ENCODE peak calls at places on chromosomes 6 and 20, in four cellular contexts. One of them, this sample, is unnamed.

GRCh38 chr20:25046181-25046641 is 11.7 kb downstream of the ACSS1 start:
- DNase-seq in HFFc6: no peak
- DNase-seq in progenitor cell of endocrine pancreas: no peak
- DNase-seq in AG10803: no peak
- DNase-seq in this sample: no peak

GRCh38 chr20:25005220-25005619 is 12.7 kb upstream of the APMAP start:
- DNase-seq in HFFc6: peak; percentile 33
- DNase-seq in progenitor cell of endocrine pancreas: no peak
- DNase-seq in AG10803: peak; percentile 64
- DNase-seq in this sample: no peak

GRCh38 chr6:155224031-155224451 is 39.8 kb upstream of the CLDN20 start:
- DNase-seq in AG10803: peak; percentile 78
- DNase-seq in progenitor cell of endocrine pancreas: no peak
- DNase-seq in HFFc6: peak; percentile 87
- DNase-seq in this sample: peak; percentile 74

GRCh38 chr20:3222635-3223600 is 13.6 kb downstream of the ITPA start:
- DNase-seq in AG10803: no peak
- DNase-seq in progenitor cell of endocrine pancreas: no peak
- DNase-seq in HFFc6: no peak
- DNase-seq in this sample: no peak

GRCh38 chr6:31541059-31541657 is 645 bp downstream of the DDX39B start:
- DNase-seq in HFFc6: no peak
- DNase-seq in AG10803: peak; percentile 65
- DNase-seq in progenitor cell of endocrine pancreas: no peak
- DNase-seq in this sample: peak; percentile 78

GRCh38 chr20:17304785-17305184 is 77.9 kb downstream of the PCSK2 start:
- DNase-seq in HFFc6: no peak
- DNase-seq in AG10803: no peak
- DNase-seq in progenitor cell of endocrine pancreas: no peak
- DNase-seq in this sample: no peak

GRCh38 chr6:24140572-24140971 is 14.6 kb downstream of the NRSN1 start:
- DNase-seq in HFFc6: no peak
- DNase-seq in progenitor cell of endocrine pancreas: no peak
- DNase-seq in AG10803: no peak
- DNase-seq in this sample: no peak

GRCh38 chr6:131949909-131950766 is 1.0 kb downstream of the CCN2 start:
- DNase-seq in AG10803: peak; percentile 92
- DNase-seq in HFFc6: peak; percentile 96
- DNase-seq in progenitor cell of endocrine pancreas: peak; percentile 74
- DNase-seq in this sample: peak; percentile 93

GRCh38 chr20:47749367-47749766 is 35.9 kb downstream of the SULF2 start:
- DNase-seq in HFFc6: no peak
- DNase-seq in progenitor cell of endocrine pancreas: no peak
- DNase-seq in AG10803: peak; percentile 14
- DNase-seq in this sample: no peak

GRCh38 chr6:4225207-4225872 is 90.0 kb upstream of the ECI2 start:
- DNase-seq in AG10803: peak; percentile 21
- DNase-seq in HFFc6: no peak
- DNase-seq in progenitor cell of endocrine pancreas: peak; percentile 52
- DNase-seq in this sample: no peak

GRCh38 chr6:13488896-13489237 is 1.5 kb upstream of the GFOD1 start:
- DNase-seq in AG10803: no peak
- DNase-seq in progenitor cell of endocrine pancreas: no peak
- DNase-seq in HFFc6: no peak
- DNase-seq in this sample: no peak

GRCh38 chr6:156601821-156602301 is 175.3 kb upstream of the ARID1B start:
- DNase-seq in progenitor cell of endocrine pancreas: no peak
- DNase-seq in AG10803: no peak
- DNase-seq in HFFc6: no peak
- DNase-seq in this sample: no peak

GRCh38 chr6:10151144-10151915 is 263.5 kb downstream of the TFAP2A start:
- DNase-seq in progenitor cell of endocrine pancreas: no peak
- DNase-seq in HFFc6: peak; percentile 54
- DNase-seq in AG10803: no peak
- DNase-seq in this sample: peak; percentile 13

GRCh38 chr20:45347297-45347935 is 808 bp downstream of the SDC4 start:
- DNase-seq in AG10803: no peak
- DNase-seq in HFFc6: no peak
- DNase-seq in progenitor cell of endocrine pancreas: no peak
- DNase-seq in this sample: no peak

GRCh38 chr6:129059650-129060049 is 176.7 kb downstream of the LAMA2 start:
- DNase-seq in HFFc6: no peak
- DNase-seq in progenitor cell of endocrine pancreas: no peak
- DNase-seq in AG10803: no peak
- DNase-seq in this sample: no peak

GRCh38 chr6:134250776-134251175 is 67.1 kb downstream of the SGK1 start:
- DNase-seq in HFFc6: no peak
- DNase-seq in AG10803: no peak
- DNase-seq in progenitor cell of endocrine pancreas: no peak
- DNase-seq in this sample: no peak

GRCh38 chr6:132512638-132513632 is at the start of gene STX7:
- DNase-seq in progenitor cell of endocrine pancreas: peak; percentile 85
- DNase-seq in HFFc6: peak; percentile 82
- DNase-seq in AG10803: peak; percentile 81
- DNase-seq in this sample: peak; percentile 86

GRCh38 chr6:152462716-152463115 is 174.4 kb downstream of the SYNE1 start:
- DNase-seq in AG10803: no peak
- DNase-seq in progenitor cell of endocrine pancreas: no peak
- DNase-seq in HFFc6: no peak
- DNase-seq in this sample: no peak

GRCh38 chr6:35238843-35239289 is 20.7 kb upstream of the ZNF76 start:
- DNase-seq in AG10803: no peak
- DNase-seq in progenitor cell of endocrine pancreas: no peak
- DNase-seq in HFFc6: no peak
- DNase-seq in this sample: no peak

GRCh38 chr6:15256538-15257222 is 10.8 kb downstream of the JARID2 start:
- DNase-seq in HFFc6: no peak
- DNase-seq in AG10803: peak; percentile 42
- DNase-seq in progenitor cell of endocrine pancreas: no peak
- DNase-seq in this sample: no peak

GRCh38 chr6:74347161-74347560 is 651.2 kb downstream of the CD109 start:
- DNase-seq in progenitor cell of endocrine pancreas: no peak
- DNase-seq in AG10803: peak; percentile 33
- DNase-seq in HFFc6: no peak
- DNase-seq in this sample: no peak

GRCh38 chr20:7420345-7420744 is 519.9 kb downstream of the HAO1 start:
- DNase-seq in progenitor cell of endocrine pancreas: no peak
- DNase-seq in HFFc6: no peak
- DNase-seq in AG10803: no peak
- DNase-seq in this sample: no peak

GRCh38 chr20:38315290-38315966 is 11.5 kb downstream of the BPI start:
- DNase-seq in progenitor cell of endocrine pancreas: no peak
- DNase-seq in AG10803: peak; percentile 23
- DNase-seq in HFFc6: peak; percentile 35
- DNase-seq in this sample: peak; percentile 74

GRCh38 chr6:151004415-151005024 is 139.0 kb downstream of the MTHFD1L start:
- DNase-seq in HFFc6: peak; percentile 76
- DNase-seq in progenitor cell of endocrine pancreas: no peak
- DNase-seq in AG10803: peak; percentile 89
- DNase-seq in this sample: peak; percentile 80

GRCh38 chr6:3347237-3347636 is 88.5 kb downstream of the PSMG4 start:
- DNase-seq in HFFc6: no peak
- DNase-seq in AG10803: no peak
- DNase-seq in progenitor cell of endocrine pancreas: no peak
- DNase-seq in this sample: no peak

GRCh38 chr6:19812512-19813119 is 24.6 kb upstream of the ID4 start:
- DNase-seq in progenitor cell of endocrine pancreas: no peak
- DNase-seq in HFFc6: peak; percentile 42
- DNase-seq in AG10803: peak; percentile 72
- DNase-seq in this sample: peak; percentile 51

GRCh38 chr20:44271915-44272663 is 25.0 kb downstream of the GDAP1L1 start:
- DNase-seq in AG10803: no peak
- DNase-seq in HFFc6: no peak
- DNase-seq in progenitor cell of endocrine pancreas: no peak
- DNase-seq in this sample: no peak

GRCh38 chr6:104613416-104614001 is 246.2 kb downstream of the HACE1 start:
- DNase-seq in HFFc6: no peak
- DNase-seq in progenitor cell of endocrine pancreas: no peak
- DNase-seq in AG10803: peak; percentile 32
- DNase-seq in this sample: no peak

GRCh38 chr6:104612541-104612940 is 247.2 kb downstream of the HACE1 start:
- DNase-seq in AG10803: no peak
- DNase-seq in progenitor cell of endocrine pancreas: no peak
- DNase-seq in HFFc6: no peak
- DNase-seq in this sample: no peak

GRCh38 chr6:104617541-104618072 is 242.1 kb downstream of the HACE1 start:
- DNase-seq in AG10803: no peak
- DNase-seq in progenitor cell of endocrine pancreas: no peak
- DNase-seq in HFFc6: no peak
- DNase-seq in this sample: no peak

DNA sequence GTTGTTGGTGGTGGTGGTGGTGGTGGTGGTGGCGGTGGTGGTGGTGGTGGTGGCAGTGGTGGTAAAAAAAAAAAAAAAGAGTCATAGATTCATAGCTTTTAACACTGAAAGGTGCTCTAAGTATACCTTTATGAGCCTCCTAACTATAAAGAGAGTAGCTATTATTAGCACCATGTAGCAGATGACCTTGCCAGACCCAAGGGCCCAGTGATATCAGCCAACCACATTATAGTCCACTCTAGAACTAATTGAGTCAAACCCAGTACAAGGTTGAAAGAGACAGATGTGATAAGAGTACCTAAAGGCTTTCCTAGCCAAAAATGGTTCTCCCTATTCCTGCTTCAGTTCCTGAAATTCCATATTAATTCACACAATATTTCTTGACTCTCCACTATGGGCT is 245.3 kb downstream of the HACE1 start:
- DNase-seq in progenitor cell of endocrine pancreas: no peak
- DNase-seq in AG10803: no peak
- DNase-seq in HFFc6: no peak
- DNase-seq in this sample: no peak
- TF ChIP-seq CTCF in progenitor cell of endocrine pancreas: no peak
- TF ChIP-seq CTCF in AG10803: no peak
- TF ChIP-seq CTCF in HFFc6: no peak
- TF ChIP-seq CTCF in this sample: no peak

DNA sequence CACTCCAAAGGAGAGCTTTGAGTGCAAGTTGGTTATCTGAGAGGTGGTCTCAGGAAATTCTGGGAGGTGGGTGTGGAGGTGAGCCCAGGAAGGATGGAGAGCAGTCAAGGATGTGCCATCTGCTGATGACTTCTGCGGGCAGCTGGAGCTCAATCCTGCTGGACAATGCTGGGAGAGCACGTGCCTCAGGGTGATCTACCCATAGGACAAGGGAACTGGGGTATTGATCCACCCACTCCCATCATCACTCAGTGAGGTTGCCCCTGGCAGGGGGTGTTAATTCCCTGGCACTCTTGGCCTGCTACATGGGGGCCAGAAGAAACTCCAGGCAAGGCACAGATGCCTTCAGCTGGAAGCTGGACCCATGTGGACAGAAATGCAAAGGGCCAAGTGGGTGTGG is 7.1 kb upstream of the ZBP1 start:
- DNase-seq in HFFc6: no peak
- DNase-seq in AG10803: no peak
- DNase-seq in progenitor cell of endocrine pancreas: no peak
- DNase-seq in this sample: no peak
- TF ChIP-seq CTCF in HFFc6: no peak
- TF ChIP-seq CTCF in AG10803: no peak
- TF ChIP-seq CTCF in progenitor cell of endocrine pancreas: no peak
- TF ChIP-seq CTCF in this sample: no peak

GRCh38 chr6:44410363-44410762 is 22.9 kb downstream of the CDC5L start:
- DNase-seq in AG10803: no peak
- DNase-seq in HFFc6: no peak
- DNase-seq in progenitor cell of endocrine pancreas: no peak
- DNase-seq in this sample: no peak

GRCh38 chr6:44416103-44416502 is 28.6 kb downstream of the CDC5L start:
- DNase-seq in HFFc6: peak; percentile 35
- DNase-seq in progenitor cell of endocrine pancreas: no peak
- DNase-seq in AG10803: peak; percentile 38
- DNase-seq in this sample: peak; percentile 67

GRCh38 chr6:44411141-44411540 is 23.6 kb downstream of the CDC5L start:
- DNase-seq in AG10803: no peak
- DNase-seq in progenitor cell of endocrine pancreas: no peak
- DNase-seq in HFFc6: peak; percentile 9
- DNase-seq in this sample: no peak

GRCh38 chr6:44415424-44415823 is 27.9 kb downstream of the CDC5L start:
- DNase-seq in AG10803: no peak
- DNase-seq in progenitor cell of endocrine pancreas: no peak
- DNase-seq in HFFc6: no peak
- DNase-seq in this sample: no peak
- TF ChIP-seq CTCF in AG10803: no peak
- TF ChIP-seq CTCF in progenitor cell of endocrine pancreas: no peak
- TF ChIP-seq CTCF in HFFc6: no peak
- TF ChIP-seq CTCF in this sample: no peak

GRCh38 chr6:121498481-121499276 is 63.2 kb downstream of the GJA1 start:
- DNase-seq in HFFc6: no peak
- DNase-seq in progenitor cell of endocrine pancreas: no peak
- DNase-seq in AG10803: no peak
- DNase-seq in this sample: no peak
- TF ChIP-seq CTCF in HFFc6: no peak
- TF ChIP-seq CTCF in progenitor cell of endocrine pancreas: no peak
- TF ChIP-seq CTCF in AG10803: no peak
- TF ChIP-seq CTCF in this sample: no peak

DNA sequence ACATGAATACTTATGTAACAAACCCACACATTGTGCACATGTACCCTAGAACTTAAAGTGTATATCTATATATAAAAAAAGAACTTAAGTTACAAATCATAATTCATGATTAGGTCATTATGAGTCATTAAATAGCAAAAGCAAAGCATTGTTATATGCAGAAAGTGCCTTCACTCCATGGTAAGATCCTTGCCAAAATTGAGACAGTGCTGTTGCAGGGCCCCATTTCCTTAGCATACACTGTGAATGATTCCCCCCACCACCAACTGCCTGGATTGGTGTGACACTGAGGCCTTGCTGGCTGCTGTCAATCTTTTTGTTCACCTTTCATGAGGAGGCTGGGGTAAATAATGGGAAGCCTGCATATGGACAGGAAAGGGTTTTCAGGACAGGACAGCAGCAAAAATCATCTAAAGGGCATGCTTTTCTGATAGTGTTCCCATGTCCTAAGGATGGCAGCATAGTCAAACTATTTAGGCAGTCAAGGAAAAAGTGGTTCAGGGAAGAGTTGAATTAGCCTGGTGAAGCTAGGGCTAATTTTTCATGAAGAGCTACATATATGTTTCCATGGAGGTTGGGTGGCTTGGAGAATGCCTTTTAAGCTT is 188.2 kb upstream of the ASCC3 start:
- DNase-seq in progenitor cell of endocrine pancreas: no peak
- DNase-seq in HFFc6: peak; percentile 27
- DNase-seq in AG10803: no peak
- DNase-seq in this sample: peak; percentile 6
- TF ChIP-seq CTCF in progenitor cell of endocrine pancreas: no peak
- TF ChIP-seq CTCF in HFFc6: peak; percentile 21
- TF ChIP-seq CTCF in AG10803: no peak
- TF ChIP-seq CTCF in this sample: no peak

GRCh38 chr6:56932891-56933473 is 21.9 kb upstream of the BEND6 start:
- DNase-seq in progenitor cell of endocrine pancreas: no peak
- DNase-seq in HFFc6: no peak
- DNase-seq in AG10803: no peak
- DNase-seq in this sample: no peak

GRCh38 chr6:56922645-56923044 is 32.3 kb upstream of the BEND6 start:
- DNase-seq in HFFc6: no peak
- DNase-seq in progenitor cell of endocrine pancreas: no peak
- DNase-seq in AG10803: no peak
- DNase-seq in this sample: no peak

GRCh38 chr6:56923565-56923964 is 31.3 kb upstream of the BEND6 start:
- DNase-seq in AG10803: no peak
- DNase-seq in progenitor cell of endocrine pancreas: no peak
- DNase-seq in HFFc6: no peak
- DNase-seq in this sample: no peak

GRCh38 chr6:56930846-56931245 is 24.1 kb upstream of the BEND6 start:
- DNase-seq in HFFc6: no peak
- DNase-seq in progenitor cell of endocrine pancreas: no peak
- DNase-seq in AG10803: no peak
- DNase-seq in this sample: no peak

GRCh38 chr6:56927538-56928453 is 27.1 kb upstream of the BEND6 start:
- DNase-seq in progenitor cell of endocrine pancreas: no peak
- DNase-seq in AG10803: no peak
- DNase-seq in HFFc6: no peak
- DNase-seq in this sample: peak; percentile 48
- TF ChIP-seq CTCF in progenitor cell of endocrine pancreas: no peak
- TF ChIP-seq CTCF in AG10803: no peak
- TF ChIP-seq CTCF in HFFc6: peak; percentile 24
- TF ChIP-seq CTCF in this sample: no peak

This sample was measured in foreskin fibroblast.